ENCODE peak calls at places on chromosomes 7 and 10, in four cellular contexts. One of them, this sample, is unnamed.

GRCh38 chr7:32290015-32290414 is 200.2 kb downstream of the LSM5 start:
- DNase-seq in transverse colon: no peak
- DNase-seq in HCT116: no peak
- DNase-seq in mesothelial cell of epicardium: no peak
- DNase-seq in this sample: no peak

GRCh38 chr7:151020231-151020630 is 4.1 kb downstream of the ATG9B start:
- DNase-seq in transverse colon: no peak
- DNase-seq in mesothelial cell of epicardium: no peak
- DNase-seq in HCT116: no peak
- DNase-seq in this sample: no peak

GRCh38 chr10:114017266-114017665 is 26.4 kb upstream of the ADRB1 start:
- DNase-seq in HCT116: no peak
- DNase-seq in mesothelial cell of epicardium: no peak
- DNase-seq in transverse colon: no peak
- DNase-seq in this sample: no peak

GRCh38 chr10:60380781-60381180 is 8.9 kb downstream of the ANK3 start:
- DNase-seq in HCT116: no peak
- DNase-seq in mesothelial cell of epicardium: no peak
- DNase-seq in transverse colon: no peak
- DNase-seq in this sample: no peak

GRCh38 chr7:84479059-84479458 is 284.5 kb upstream of the SEMA3A start:
- DNase-seq in HCT116: no peak
- DNase-seq in mesothelial cell of epicardium: no peak
- DNase-seq in transverse colon: no peak
- DNase-seq in this sample: no peak

GRCh38 chr10:71263376-71263775 is 51.0 kb downstream of the UNC5B start:
- DNase-seq in mesothelial cell of epicardium: no peak
- DNase-seq in HCT116: no peak
- DNase-seq in transverse colon: no peak
- DNase-seq in this sample: peak; percentile 28

GRCh38 chr10:67587771-67588170 is 108.2 kb downstream of the CTNNA3 start:
- DNase-seq in mesothelial cell of epicardium: no peak
- DNase-seq in transverse colon: no peak
- DNase-seq in HCT116: no peak
- DNase-seq in this sample: no peak

GRCh38 chr10:31419394-31420063 is 100.5 kb downstream of the ZEB1 start:
- DNase-seq in HCT116: no peak
- DNase-seq in transverse colon: no peak
- DNase-seq in mesothelial cell of epicardium: no peak
- DNase-seq in this sample: no peak

GRCh38 chr7:138064856-138065357 is 11.4 kb upstream of the AKR1D1 start:
- DNase-seq in mesothelial cell of epicardium: no peak
- DNase-seq in transverse colon: no peak
- DNase-seq in HCT116: no peak
- DNase-seq in this sample: peak; percentile 3

GRCh38 chr7:77439572-77439971 is 23.4 kb upstream of the GSAP start:
- DNase-seq in mesothelial cell of epicardium: no peak
- DNase-seq in transverse colon: peak; percentile 37
- DNase-seq in HCT116: no peak
- DNase-seq in this sample: no peak

GRCh38 chr10:10865303-10865702 is 152.4 kb upstream of the CELF2 start:
- DNase-seq in mesothelial cell of epicardium: no peak
- DNase-seq in transverse colon: no peak
- DNase-seq in HCT116: no peak
- DNase-seq in this sample: no peak

GRCh38 chr7:116582806-116583444 is 58.1 kb downstream of the CAV1 start:
- DNase-seq in HCT116: no peak
- DNase-seq in transverse colon: no peak
- DNase-seq in mesothelial cell of epicardium: no peak
- DNase-seq in this sample: no peak

GRCh38 chr10:59127991-59128390 is 48.5 kb upstream of the PHYHIPL start:
- DNase-seq in mesothelial cell of epicardium: no peak
- DNase-seq in HCT116: no peak
- DNase-seq in transverse colon: no peak
- DNase-seq in this sample: no peak

GRCh38 chr7:150824379-150825177 is 24.0 kb downstream of the TMEM176A start:
- DNase-seq in mesothelial cell of epicardium: no peak
- DNase-seq in transverse colon: no peak
- DNase-seq in HCT116: no peak
- DNase-seq in this sample: no peak

GRCh38 chr7:73397936-73398335 is 35.6 kb upstream of the FZD9 start:
- DNase-seq in mesothelial cell of epicardium: no peak
- DNase-seq in transverse colon: no peak
- DNase-seq in HCT116: no peak
- DNase-seq in this sample: no peak

GRCh38 chr7:71735961-71736556 is 604.1 kb downstream of the GALNT17 start:
- DNase-seq in transverse colon: peak; percentile 54
- DNase-seq in HCT116: peak; percentile 28
- DNase-seq in mesothelial cell of epicardium: peak; percentile 82
- DNase-seq in this sample: peak; percentile 85

GRCh38 chr10:87818505-87819273 is 663 bp upstream of the ATAD1 start:
- DNase-seq in transverse colon: peak; percentile 54
- DNase-seq in mesothelial cell of epicardium: no peak
- DNase-seq in HCT116: no peak
- DNase-seq in this sample: no peak

GRCh38 chr7:21967500-21968099 is 21.9 kb upstream of the CDCA7L start:
- DNase-seq in transverse colon: peak; percentile 16
- DNase-seq in mesothelial cell of epicardium: no peak
- DNase-seq in HCT116: no peak
- DNase-seq in this sample: no peak

GRCh38 chr10:14429043-14429713 is 98.5 kb upstream of the FRMD4A start:
- DNase-seq in HCT116: no peak
- DNase-seq in mesothelial cell of epicardium: no peak
- DNase-seq in transverse colon: no peak
- DNase-seq in this sample: no peak

GRCh38 chr10:32326119-32326518 is 20.8 kb downstream of the EPC1 start:
- DNase-seq in HCT116: no peak
- DNase-seq in transverse colon: no peak
- DNase-seq in mesothelial cell of epicardium: no peak
- DNase-seq in this sample: no peak

GRCh38 chr10:27838291-27838690 is 92.7 kb upstream of the MKX start:
- DNase-seq in HCT116: no peak
- DNase-seq in mesothelial cell of epicardium: no peak
- DNase-seq in transverse colon: no peak
- DNase-seq in this sample: no peak

GRCh38 chr10:114893248-114893647 is 44.7 kb upstream of the TRUB1 start:
- DNase-seq in mesothelial cell of epicardium: no peak
- DNase-seq in transverse colon: no peak
- DNase-seq in HCT116: peak; percentile 55
- DNase-seq in this sample: no peak

GRCh38 chr10:30074933-30075332 is 15.5 kb upstream of the JCAD start:
- DNase-seq in mesothelial cell of epicardium: no peak
- DNase-seq in transverse colon: no peak
- DNase-seq in HCT116: no peak
- DNase-seq in this sample: no peak

GRCh38 chr10:110214380-110214826 is 7.0 kb downstream of the MXI1 start:
- DNase-seq in transverse colon: no peak
- DNase-seq in mesothelial cell of epicardium: no peak
- DNase-seq in HCT116: no peak
- DNase-seq in this sample: no peak

GRCh38 chr7:51043461-51043860 is 260.8 kb upstream of the GRB10 start:
- DNase-seq in HCT116: no peak
- DNase-seq in transverse colon: no peak
- DNase-seq in mesothelial cell of epicardium: no peak
- DNase-seq in this sample: no peak

GRCh38 chr10:102152545-102152890 is 329 bp downstream of the NOLC1 start:
- DNase-seq in HCT116: no peak
- DNase-seq in mesothelial cell of epicardium: no peak
- DNase-seq in transverse colon: peak; percentile 33
- DNase-seq in this sample: no peak

GRCh38 chr10:70551971-70552422 is 50.5 kb downstream of the PRF1 start:
- DNase-seq in transverse colon: peak; percentile 34
- DNase-seq in mesothelial cell of epicardium: no peak
- DNase-seq in HCT116: no peak
- DNase-seq in this sample: no peak

GRCh38 chr10:123865880-123866279 is 25.7 kb downstream of the CPXM2 start:
- DNase-seq in mesothelial cell of epicardium: no peak
- DNase-seq in HCT116: no peak
- DNase-seq in transverse colon: no peak
- DNase-seq in this sample: no peak

GRCh38 chr7:149150981-149151380 is 3.7 kb downstream of the ZNF398 start:
- DNase-seq in HCT116: no peak
- DNase-seq in mesothelial cell of epicardium: no peak
- DNase-seq in transverse colon: no peak
- DNase-seq in this sample: no peak

GRCh38 chr7:149147730-149148653 is 739 bp downstream of the ZNF398 start:
- DNase-seq in HCT116: no peak
- DNase-seq in mesothelial cell of epicardium: peak; percentile 73
- DNase-seq in transverse colon: peak; percentile 54
- DNase-seq in this sample: peak; percentile 72

GRCh38 chr7:149141893-149142292 is 5.4 kb upstream of the ZNF398 start:
- DNase-seq in HCT116: no peak
- DNase-seq in transverse colon: no peak
- DNase-seq in mesothelial cell of epicardium: no peak
- DNase-seq in this sample: no peak

GRCh38 chr7:149144996-149145850 is 2.0 kb upstream of the ZNF398 start:
- DNase-seq in mesothelial cell of epicardium: no peak
- DNase-seq in HCT116: peak; percentile 74
- DNase-seq in transverse colon: no peak
- DNase-seq in this sample: no peak

GRCh38 chr7:149147072-149147729 is at the start of gene ZNF398:
- DNase-seq in mesothelial cell of epicardium: peak; percentile 81
- DNase-seq in HCT116: no peak
- DNase-seq in transverse colon: peak; percentile 79
- DNase-seq in this sample: peak; percentile 81
- TF ChIP-seq CTCF in mesothelial cell of epicardium: peak; percentile 60
- TF ChIP-seq CTCF in HCT116: peak; percentile 37
- TF ChIP-seq CTCF in transverse colon: peak; percentile 58
- TF ChIP-seq CTCF in this sample: peak; percentile 39

GRCh38 chr10:117449636-117450035 is 74.4 kb upstream of the PDZD8 start:
- DNase-seq in transverse colon: no peak
- DNase-seq in HCT116: peak; percentile 44
- DNase-seq in mesothelial cell of epicardium: no peak
- DNase-seq in this sample: no peak
- TF ChIP-seq CTCF in transverse colon: no peak
- TF ChIP-seq CTCF in HCT116: peak; percentile 86
- TF ChIP-seq CTCF in mesothelial cell of epicardium: no peak
- TF ChIP-seq CTCF in this sample: no peak

DNA sequence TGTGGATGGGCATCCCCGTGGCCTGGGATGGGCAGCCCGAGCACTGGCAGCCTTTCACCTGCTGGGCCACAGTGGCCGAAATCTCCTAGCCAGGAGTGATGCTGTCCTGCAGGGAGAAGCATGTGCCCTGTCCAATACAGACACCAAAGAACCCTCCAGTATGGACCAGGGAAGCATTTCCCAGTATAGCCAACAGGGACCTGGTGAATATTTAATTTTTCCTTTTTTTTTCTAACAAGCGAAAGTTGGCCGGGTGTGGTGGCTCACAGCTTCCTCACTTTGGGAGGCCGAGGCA is 11.0 kb downstream of the IMPDH1 start:
- DNase-seq in HCT116: no peak
- DNase-seq in mesothelial cell of epicardium: no peak
- DNase-seq in transverse colon: no peak
- DNase-seq in this sample: no peak
- TF ChIP-seq CTCF in HCT116: no peak
- TF ChIP-seq CTCF in mesothelial cell of epicardium: peak; percentile 61
- TF ChIP-seq CTCF in transverse colon: no peak
- TF ChIP-seq CTCF in this sample: peak; percentile 30

DNA sequence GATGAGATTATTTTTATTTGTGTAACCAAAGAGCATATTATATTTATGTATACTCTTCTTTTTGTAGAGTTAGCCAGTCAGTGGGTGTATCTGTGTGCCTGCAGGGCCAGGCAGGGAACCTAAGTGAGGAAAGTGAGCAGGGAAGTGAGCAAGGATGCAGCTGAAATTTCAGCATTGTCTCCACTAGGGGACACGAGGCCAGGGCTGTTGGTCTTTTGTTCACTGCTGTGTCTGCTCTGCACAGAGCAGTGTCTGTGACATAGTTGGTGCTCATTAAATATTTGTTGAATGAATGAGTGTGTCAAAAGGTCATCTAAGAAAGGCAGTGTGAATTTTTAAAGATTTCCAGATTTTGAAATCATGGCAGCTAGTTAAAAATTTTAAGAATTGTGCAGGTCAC is 51.8 kb downstream of the SUGCT start:
- DNase-seq in transverse colon: no peak
- DNase-seq in HCT116: no peak
- DNase-seq in mesothelial cell of epicardium: no peak
- DNase-seq in this sample: no peak
- TF ChIP-seq CTCF in transverse colon: no peak
- TF ChIP-seq CTCF in HCT116: peak; percentile 52
- TF ChIP-seq CTCF in mesothelial cell of epicardium: no peak
- TF ChIP-seq CTCF in this sample: no peak

This sample was measured in nephron progenitor cell.